ENCODE peak calls at places on chromosomes 6 and 20, in six cellular contexts. G, F, R, A, Z and I are unnamed samples.
A peak's percentile ranks its signal among the peaks of the same experiment; 100 is the strongest.

GRCh38 chr6:142942238-142942637 is 2.7 kb downstream of the HIVEP2 start:
- DNase-seq in G (no peak), F (no peak), R (no peak), A (no peak), Z (no peak), I (peak; percentile 35)

GRCh38 chr6:89433637-89434499 is 916 bp downstream of the ANKRD6 start:
- DNase-seq in G (no peak), F (no peak), R (peak; percentile 66), A (no peak), Z (peak; percentile 75), I (no peak)

GRCh38 chr6:142372348-142372747 is 70.5 kb downstream of the ADGRG6 start:
- DNase-seq in G (peak; percentile 84), F (no peak), R (no peak), A (peak; percentile 77), Z (no peak), I (peak; percentile 93)

GRCh38 chr6:143692696-143693095 is 14.9 kb downstream of the PHACTR2 start:
- DNase-seq in G (no peak), F (no peak), R (no peak), A (no peak), Z (no peak), I (no peak)

GRCh38 chr6:160270347-160270746 is 11.7 kb upstream of the SLC22A2 start:
- DNase-seq in G (no peak), F (no peak), R (no peak), A (no peak), Z (no peak), I (no peak)

GRCh38 chr20:4795394-4795793 is 73.7 kb downstream of the PRND start:
- DNase-seq in G (peak; percentile 6), F (no peak), R (no peak), A (peak; percentile 45), Z (no peak), I (peak; percentile 72)

GRCh38 chr20:12321746-12322145 is 404.1 kb downstream of the BTBD3 start:
- DNase-seq in G (no peak), F (no peak), R (no peak), A (no peak), Z (no peak), I (no peak)

GRCh38 chr6:141550471-141550870 is 582.3 kb upstream of the GJE1 start:
- DNase-seq in G (no peak), F (no peak), R (no peak), A (no peak), Z (no peak), I (no peak)

GRCh38 chr6:163416640-163417253 is 2.2 kb downstream of the QKI start:
- DNase-seq in G (peak; percentile 33), F (peak; percentile 71), R (no peak), A (peak; percentile 84), Z (peak; percentile 83), I (peak; percentile 82)

GRCh38 chr20:51801220-51801991 is 915 bp downstream of the SALL4 start:
- DNase-seq in G (no peak), F (no peak), R (no peak), A (no peak), Z (no peak), I (no peak)

GRCh38 chr20:2236266-2236665 is 59.5 kb upstream of the TGM3 start:
- DNase-seq in G (no peak), F (no peak), R (no peak), A (no peak), Z (no peak), I (peak; percentile 37)

GRCh38 chr20:49635171-49635570 is 67.2 kb upstream of the PTGIS start:
- DNase-seq in G (no peak), F (peak; percentile 92), R (no peak), A (no peak), Z (no peak), I (no peak)

GRCh38 chr20:50713677-50714101 is 17.7 kb upstream of the PARD6B start:
- DNase-seq in G (no peak), F (peak; percentile 70), R (no peak), A (no peak), Z (peak; percentile 30), I (peak; percentile 25)

GRCh38 chr6:107532707-107533106 is 42.8 kb downstream of the SOBP start:
- DNase-seq in G (no peak), F (peak; percentile 77), R (no peak), A (no peak), Z (no peak), I (no peak)

DNA sequence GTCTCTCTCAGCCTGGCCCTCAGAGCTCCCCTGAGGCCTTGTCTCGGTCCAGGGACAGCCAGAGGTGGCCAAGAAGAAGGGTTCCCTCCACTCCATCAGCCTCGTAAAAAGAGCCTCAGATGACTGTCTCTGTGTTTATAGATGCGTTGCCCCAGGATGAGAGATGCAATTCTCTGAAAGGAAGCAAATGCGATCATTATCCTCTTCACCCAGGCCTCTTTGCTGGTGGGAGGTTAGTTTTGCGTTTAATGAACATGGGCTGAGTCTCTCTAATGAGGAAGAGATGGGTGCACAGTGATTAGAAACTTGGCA is 90.4 kb downstream of the YTHDF1 start:
- DNase-seq in G (no peak), F (no peak), R (no peak), A (no peak), Z (no peak), I (no peak)
- H3K27me3 ChIP-seq in G (peaks cover 7% of the 10 kb centered on the region), F (peaks cover 15% of the 10 kb centered on the region), R (peaks cover 79% of the 10 kb centered on the region), A (peaks cover 12% of the 10 kb centered on the region), Z (peaks cover 9% of the 10 kb centered on the region), I (no peaks in the 10 kb centered on the region)

DNA sequence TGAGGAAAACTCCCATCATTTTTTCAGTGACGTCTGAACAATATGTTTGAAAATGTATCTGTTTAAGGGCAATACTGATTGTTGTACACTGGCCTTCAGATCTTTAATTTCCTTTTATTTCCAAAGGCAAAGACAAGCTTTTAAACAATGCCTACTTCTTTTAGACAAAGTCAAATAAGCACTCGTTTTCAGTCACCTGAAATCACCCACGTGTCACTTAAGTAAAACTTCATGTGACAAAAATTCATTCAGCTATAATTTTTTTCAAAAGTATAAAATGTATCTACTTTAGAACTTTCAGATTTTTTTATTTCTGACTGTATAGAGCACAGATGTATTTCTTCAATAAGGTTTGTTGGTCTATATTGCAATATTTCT is 113.5 kb upstream of the BEND6 start:
- DNase-seq in G (no peak), F (no peak), R (no peak), A (no peak), Z (no peak), I (no peak)
- H3K4me3 ChIP-seq in G (peak overlapping the region; percentile 91), F (peak overlapping the region; percentile 74), R (peak overlapping the region; percentile 58), A (peak overlapping the region; percentile 97), Z (peak overlapping the region; percentile 65), I (no peak overlapping the region)

DNA sequence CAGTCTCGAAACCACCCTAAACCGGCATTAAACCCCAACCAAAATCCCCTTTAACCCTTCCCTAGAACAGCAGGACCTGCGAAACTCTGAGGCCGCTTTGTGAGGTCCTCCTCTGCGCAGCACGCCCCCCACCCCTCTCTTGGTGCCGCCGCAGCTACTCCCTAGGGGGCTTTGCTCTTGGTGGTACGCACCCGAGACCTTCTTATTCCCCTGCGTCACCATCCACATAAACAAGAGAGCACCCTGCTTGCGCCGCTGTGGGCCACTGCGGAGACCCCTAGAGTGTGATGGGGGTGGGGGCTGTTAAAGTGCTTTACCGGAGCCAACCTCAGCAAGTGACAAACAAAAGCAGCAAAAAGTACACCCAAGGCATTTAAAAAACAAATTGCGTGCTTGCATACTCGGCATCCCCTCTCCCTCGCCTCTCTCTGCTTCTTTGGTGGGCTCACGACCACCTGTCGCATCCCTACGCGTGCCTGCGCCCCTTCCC is 502 bp upstream of the GNAS start:
- DNase-seq in G (no peak), F (no peak), R (no peak), A (no peak), Z (no peak), I (no peak)
- H3K27me3 ChIP-seq in G (peaks cover 18% of the 10 kb centered on the region), F (peaks cover 35% of the 10 kb centered on the region), R (peaks cover 87% of the 10 kb centered on the region), A (peaks cover 21% of the 10 kb centered on the region), Z (peaks cover 6% of the 10 kb centered on the region), I (peaks cover 7% of the 10 kb centered on the region)

GRCh38 chr6:133317704-133318103 is 76.5 kb downstream of the EYA4 start:
- DNase-seq in G (no peak), F (no peak), R (no peak), A (no peak), Z (no peak), I (no peak)
- H3K4me3 ChIP-seq in G (no peak overlapping the region), F (no peak overlapping the region), R (no peak overlapping the region), A (no peak overlapping the region), Z (no peak overlapping the region), I (no peak overlapping the region)

DNA sequence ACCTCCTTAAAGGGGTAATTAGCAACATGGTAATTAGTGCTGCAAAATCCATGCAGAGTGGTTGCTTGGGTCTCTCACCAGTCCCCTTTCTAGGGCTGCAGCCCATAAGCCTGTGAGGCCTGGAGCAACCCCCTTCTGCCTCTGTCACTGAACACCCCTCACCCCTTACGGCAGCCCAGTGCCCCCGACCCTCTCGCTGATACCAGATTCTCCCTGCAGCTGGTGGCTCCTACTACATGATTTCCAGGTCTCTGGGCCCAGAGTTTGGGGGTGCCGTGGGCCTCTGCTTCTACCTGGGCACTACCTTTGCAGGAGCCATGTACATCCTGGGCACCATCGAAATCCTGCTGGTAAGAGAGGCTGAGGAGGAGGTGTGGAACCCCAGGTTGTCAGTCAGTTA is 8.0 kb downstream of the SLC12A5 start:
- DNase-seq in G (no peak), F (no peak), R (no peak), A (no peak), Z (no peak), I (no peak)
- H3K27me3 ChIP-seq in G (peaks cover 45% of the 10 kb centered on the region), F (peaks cover 21% of the 10 kb centered on the region), R (peaks cover 52% of the 10 kb centered on the region), A (peaks cover 32% of the 10 kb centered on the region), Z (peaks cover 16% of the 10 kb centered on the region), I (peaks cover 20% of the 10 kb centered on the region)

GRCh38 chr6:7142228-7142801 is 34.6 kb downstream of the RREB1 start:
- DNase-seq in G (no peak), F (no peak), R (no peak), A (no peak), Z (no peak), I (no peak)

GRCh38 chr6:7140631-7141366 is 33.0 kb downstream of the RREB1 start:
- DNase-seq in G (peak; percentile 36), F (peak; percentile 95), R (peak; percentile 90), A (peak; percentile 54), Z (peak; percentile 68), I (peak; percentile 51)

GRCh38 chr6:7144810-7145209 is 37.0 kb downstream of the RREB1 start:
- DNase-seq in G (no peak), F (no peak), R (no peak), A (no peak), Z (no peak), I (no peak)

GRCh38 chr6:7145269-7146078 is 37.7 kb downstream of the RREB1 start:
- DNase-seq in G (no peak), F (no peak), R (no peak), A (no peak), Z (no peak), I (peak; percentile 67)

GRCh38 chr6:7143161-7143974 is 35.6 kb downstream of the RREB1 start:
- DNase-seq in G (no peak), F (no peak), R (no peak), A (no peak), Z (no peak), I (no peak)
- H3K4me3 ChIP-seq in G (no peak overlapping the region), F (no peak overlapping the region), R (no peak overlapping the region), A (no peak overlapping the region), Z (no peak overlapping the region), I (no peak overlapping the region)